ENCODE peak calls at places on chromosomes 2 and 18, in five cellular contexts. O is AG09309; S is stimulated activated CD4-positive, alpha-beta T cell treated with anti-CD3 and anti-CD28 coated beads, Interleukin-4, amount 100 ng/mL, for 24 hours; F is PC-9; Q is lung. M is an unnamed sample.

GRCh38 chr2:200795044-200795443 is 16.7 kb upstream of the BZW1 start:
- DNase-seq in S (no peak), F (no peak), Q (no peak), O (no peak), M (no peak)

GRCh38 chr2:44707945-44708645 is 233.4 kb upstream of the SIX3 start:
- DNase-seq in F (peak), Q (no peak), S (no peak), O (no peak), M (no peak)

GRCh38 chr2:127014630-127015029 is 92.3 kb downstream of the BIN1 start:
- DNase-seq in Q (no peak), F (no peak), O (peak), S (no peak), M (no peak)

GRCh38 chr18:59109375-59109774 is 30.3 kb upstream of the SEC11C start:
- DNase-seq in S (no peak), F (no peak), O (no peak), Q (no peak), M (no peak)

GRCh38 chr2:106546376-106546990 is 59.3 kb downstream of the CD8B2 start:
- DNase-seq in O (no peak), S (no peak), F (no peak), Q (no peak), M (no peak)

GRCh38 chr2:212424090-212424489 is 114.5 kb downstream of the ERBB4 start:
- DNase-seq in O (no peak), S (no peak), F (no peak), Q (no peak), M (no peak)

GRCh38 chr2:160241251-160242137 is 41.4 kb upstream of the ITGB6 start:
- DNase-seq in O (no peak), S (no peak), F (peak), Q (peak), M (no peak)

GRCh38 chr18:33757037-33757436 is 179.0 kb downstream of the ASXL3 start:
- DNase-seq in Q (no peak), S (no peak), F (no peak), O (no peak), M (no peak)

GRCh38 chr2:176129013-176129796 is at the start of gene HOXD8:
- DNase-seq in O (no peak), F (peak), Q (no peak), S (no peak), M (peak)

GRCh38 chr2:106115250-106115649 is 78.9 kb downstream of the UXS1 start:
- DNase-seq in S (no peak), F (peak), Q (no peak), O (peak), M (no peak)

GRCh38 chr2:237196866-237197618 is 111.4 kb downstream of the COPS8 start:
- DNase-seq in O (no peak), F (peak), Q (peak), S (no peak), M (no peak)

GRCh38 chr18:79466591-79466990 is 70.9 kb downstream of the NFATC1 start:
- DNase-seq in F (no peak), Q (no peak), S (no peak), O (no peak), M (no peak)

GRCh38 chr2:45494275-45494977 is 116.6 kb downstream of the SRBD1 start:
- DNase-seq in O (peak), S (peak), Q (no peak), F (peak), M (no peak)

GRCh38 chr2:168245074-168245825 is 2.1 kb downstream of the STK39 start:
- DNase-seq in S (no peak), Q (no peak), F (no peak), O (no peak), M (no peak)

GRCh38 chr2:134154269-134154668 is 99.6 kb upstream of the MGAT5 start:
- DNase-seq in O (no peak), Q (peak), F (no peak), S (no peak), M (no peak)

GRCh38 chr18:12372406-12372805 is 4.6 kb downstream of the AFG3L2 start:
- DNase-seq in F (no peak), S (no peak), O (no peak), Q (no peak), M (no peak)

GRCh38 chr2:47654790-47655562 is 128.0 kb upstream of the MSH6 start:
- DNase-seq in O (no peak), S (no peak), Q (peak), F (peak), M (no peak)

GRCh38 chr18:62751977-62752376 is 36.6 kb downstream of the PHLPP1 start:
- DNase-seq in O (no peak), F (no peak), S (no peak), Q (no peak), M (no peak)

GRCh38 chr2:10480359-10480949 is 32.3 kb upstream of the ODC1 start:
- DNase-seq in S (no peak), Q (no peak), F (no peak), O (no peak), M (no peak)

GRCh38 chr2:59342166-59342565 is 1101.0 kb upstream of the FANCL start:
- DNase-seq in O (no peak), F (no peak), Q (no peak), S (no peak), M (no peak)

GRCh38 chr2:131121464-131121863 is 16.3 kb downstream of the PLEKHB2 start:
- DNase-seq in F (no peak), O (no peak), S (no peak), Q (no peak), M (no peak)

GRCh38 chr18:52236134-52236533 is 103.9 kb upstream of the DCC start:
- DNase-seq in S (no peak), O (no peak), Q (no peak), F (no peak), M (no peak)

GRCh38 chr2:175929850-175930249 is 72.2 kb downstream of the LNPK start:
- DNase-seq in Q (no peak), S (no peak), F (peak), O (peak), M (no peak)

GRCh38 chr2:62568983-62569837 is 63.2 kb upstream of the TMEM17 start:
- DNase-seq in F (no peak), O (no peak), Q (no peak), S (no peak), M (no peak)

GRCh38 chr2:216188956-216189355 is 79.8 kb downstream of the XRCC5 start:
- DNase-seq in S (no peak), O (peak), F (no peak), Q (no peak), M (no peak)

GRCh38 chr2:119263025-119263424 is 39.4 kb downstream of the STEAP3 start:
- DNase-seq in O (no peak), S (no peak), Q (no peak), F (no peak), M (no peak)

GRCh38 chr2:237569896-237570295 is 3.5 kb downstream of the PRLH start:
- DNase-seq in O (no peak), S (no peak), Q (no peak), F (no peak), M (no peak)

GRCh38 chr2:55418512-55419235 is 982 bp downstream of the CCDC88A start:
- DNase-seq in O (no peak), S (no peak), F (no peak), Q (no peak), M (no peak)

GRCh38 chr2:230908595-230909191 is 16.3 kb downstream of the GPR55 start:
- DNase-seq in F (peak), O (peak), S (peak), Q (no peak), M (peak)

GRCh38 chr2:188291142-188291616 is 495 bp upstream of the GULP1 start:
- DNase-seq in Q (no peak), F (peak), O (no peak), S (no peak), M (no peak)

GRCh38 chr2:10094271-10094814 is 14.1 kb upstream of the CYS1 start:
- DNase-seq in Q (no peak), F (no peak), S (no peak), O (no peak), M (no peak)

GRCh38 chr2:130391058-130391871 is 35.4 kb downstream of the PTPN18 start:
- DNase-seq in Q (peak), F (peak), S (peak), O (no peak), M (peak)